ENCODE peak calls at places on chromosome 4, in ten cellular contexts. H is neural progenitor cell, U is suprapubic skin, J is SK-N-SH, F is IMR-90, I is GM23338, X is heart right ventricle, Z is neuronal stem cell, T is HCT116, N is GM23248. W is an unnamed sample.

GRCh38 chr4:171340282-171340681 is 472.9 kb upstream of the GALNTL6 start:
- DNase-seq in J (no peak), Z (no peak), X (no peak), I (no peak), U (no peak), F (no peak), N (no peak), T (no peak), H (no peak), W (no peak)

GRCh38 chr4:118905546-118905945 is 16.9 kb downstream of the SYNPO2 start:
- DNase-seq in F (peak; percentile 57), Z (no peak), T (no peak), N (peak; percentile 41), U (no peak), J (no peak), I (no peak), X (no peak), H (no peak), W (no peak)

GRCh38 chr4:121594796-121595526 is 101.8 kb downstream of the ANXA5 start:
- DNase-seq in Z (no peak), J (no peak), N (peak; percentile 70), U (no peak), F (peak; percentile 30), H (no peak), I (no peak), T (no peak), X (no peak), W (no peak)

GRCh38 chr4:32025840-32026459 is 1305.8 kb downstream of the PCDH7 start:
- DNase-seq in J (no peak), H (no peak), Z (no peak), X (no peak), N (no peak), T (peak; percentile 74), F (no peak), U (no peak), I (peak; percentile 20), W (no peak)

GRCh38 chr4:77581724-77582123 is 23.9 kb upstream of the CXCL13 start:
- DNase-seq in J (no peak), I (no peak), N (peak; percentile 38), X (no peak), T (no peak), U (no peak), H (no peak), F (no peak), Z (no peak), W (no peak)

GRCh38 chr4:179447308-179447707 is 2005.1 kb upstream of the AGA start:
- DNase-seq in J (no peak), F (peak; percentile 12), X (no peak), Z (no peak), I (peak; percentile 26), N (no peak), H (no peak), U (no peak), T (no peak), W (no peak)

GRCh38 chr4:120718979-120719566 is 203.5 kb downstream of the PRDM5 start:
- DNase-seq in T (peak; percentile 16), X (no peak), U (no peak), Z (no peak), J (peak; percentile 34), N (peak; percentile 65), F (peak; percentile 49), I (peak; percentile 65), H (peak; percentile 56), W (no peak)

GRCh38 chr4:99755223-99755944 is 61.2 kb upstream of the DAPP1 start:
- DNase-seq in H (no peak), U (no peak), F (peak; percentile 20), T (no peak), J (no peak), Z (no peak), X (no peak), I (peak; percentile 6), N (peak; percentile 29), W (no peak)

GRCh38 chr4:176565044-176565443 is 227.7 kb downstream of the VEGFC start:
- DNase-seq in J (no peak), H (no peak), F (peak; percentile 45), U (no peak), I (no peak), T (no peak), X (no peak), N (peak; percentile 19), Z (no peak), W (no peak)

GRCh38 chr4:176563591-176563990 is 229.1 kb downstream of the VEGFC start:
- DNase-seq in Z (no peak), I (no peak), F (peak; percentile 33), U (no peak), H (no peak), N (peak; percentile 58), X (no peak), J (no peak), T (no peak), W (no peak)

GRCh38 chr4:176566769-176567168 is 226.0 kb downstream of the VEGFC start:
- DNase-seq in I (no peak), U (no peak), Z (no peak), F (no peak), J (no peak), H (no peak), X (no peak), T (no peak), N (no peak), W (no peak)

DNA sequence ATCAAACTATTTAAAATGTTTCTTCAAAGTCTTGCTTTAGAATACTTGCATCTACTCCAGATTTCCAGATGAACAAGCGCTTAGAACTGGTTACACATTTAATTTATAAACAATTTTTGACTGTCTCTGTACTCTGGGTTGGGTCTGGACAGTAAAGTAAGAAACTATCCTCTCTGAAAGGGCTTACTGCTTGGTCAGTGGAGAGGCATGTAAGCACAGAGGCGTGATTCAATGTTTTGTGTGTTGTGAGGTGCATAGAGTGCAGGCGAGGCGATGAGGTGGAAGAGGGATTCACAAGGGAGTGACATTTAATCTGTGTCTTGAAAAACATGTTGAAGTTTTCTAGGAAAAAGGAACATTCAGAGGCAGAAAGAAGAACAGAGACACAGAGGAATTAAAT is 231.4 kb downstream of the VEGFC start:
- DNase-seq in X (no peak), U (no peak), J (no peak), F (peak; percentile 66), Z (no peak), I (no peak), T (no peak), H (no peak), N (peak; percentile 20), W (no peak)
- H3K36me3 ChIP-seq in X (no peaks in the 10 kb centered on the region), U (no peaks in the 10 kb centered on the region), J (no peaks in the 10 kb centered on the region), F (no peaks in the 10 kb centered on the region), Z (no peaks in the 10 kb centered on the region), I (no peaks in the 10 kb centered on the region), T (no peaks in the 10 kb centered on the region), H (no peaks in the 10 kb centered on the region), N (no peaks in the 10 kb centered on the region), W (no peaks in the 10 kb centered on the region)

GRCh38 chr4:110193822-110194761 is 4.3 kb downstream of the ELOVL6 start:
- DNase-seq in H (peak; percentile 82), Z (peak; percentile 73), F (peak; percentile 97), T (peak; percentile 88), U (peak; percentile 73), J (peak; percentile 85), X (peak; percentile 35), N (peak; percentile 54), I (peak; percentile 89), W (peak; percentile 80)

GRCh38 chr4:110196871-110197420 is 1.5 kb downstream of the ELOVL6 start:
- DNase-seq in X (no peak), Z (no peak), J (peak; percentile 75), I (peak; percentile 79), T (no peak), N (peak; percentile 70), F (peak; percentile 31), U (peak; percentile 72), H (peak; percentile 79), W (peak; percentile 79)

GRCh38 chr4:110197421-110198398 is 705 bp downstream of the ELOVL6 start:
- DNase-seq in F (peak; percentile 39), H (peak; percentile 58), Z (no peak), X (peak; percentile 27), U (peak; percentile 71), T (no peak), I (peak; percentile 56), N (peak; percentile 65), J (peak; percentile 58), W (peak; percentile 69)

GRCh38 chr4:110195561-110196205 is 2.7 kb downstream of the ELOVL6 start:
- DNase-seq in J (no peak), N (peak; percentile 8), U (no peak), I (no peak), X (no peak), Z (no peak), H (no peak), F (peak; percentile 17), T (no peak), W (no peak)

DNA sequence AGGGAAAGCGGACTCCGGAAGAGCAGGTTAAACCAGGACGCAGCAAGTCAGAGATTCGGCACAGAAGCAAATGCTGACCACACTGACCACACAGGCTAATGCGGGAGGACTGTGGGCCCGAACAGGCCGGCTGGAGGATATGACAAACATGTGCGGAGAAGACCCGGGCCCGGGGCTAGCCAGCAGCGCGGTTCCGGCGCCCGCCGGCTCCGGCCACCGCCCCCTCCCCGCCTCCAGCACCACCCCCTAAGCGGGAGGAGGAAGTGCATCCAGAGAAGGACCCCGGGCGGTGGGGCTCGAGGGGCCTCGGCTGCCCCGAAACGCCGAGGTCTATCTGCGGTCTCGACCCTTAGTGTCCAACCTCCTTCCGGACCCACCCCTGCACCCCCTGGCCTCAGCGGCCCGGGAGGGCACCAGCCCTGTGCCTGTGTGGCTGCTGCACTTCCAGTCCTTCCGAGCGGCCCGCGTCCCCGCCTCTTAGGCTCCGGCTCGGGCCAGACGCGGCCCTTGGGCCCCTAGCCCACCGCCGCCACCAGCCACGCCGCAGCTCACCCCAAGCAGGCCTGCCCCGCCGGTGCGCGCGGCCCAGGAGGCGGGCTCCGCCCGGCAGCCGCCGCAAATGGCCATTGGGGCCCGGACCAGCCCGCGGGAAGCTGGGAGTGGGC is 2.1 kb downstream of the ELOVL6 start:
- DNase-seq in F (peak; percentile 32), T (no peak), J (peak; percentile 79), I (peak; percentile 80), U (peak; percentile 69), Z (peak; percentile 56), H (peak; percentile 79), X (peak; percentile 52), N (peak; percentile 65), W (peak; percentile 88)
- H3K4me3 ChIP-seq in F (peak overlapping the region; percentile 76), T (peak overlapping the region; percentile 72), J (peak overlapping the region; percentile 80), I (peak overlapping the region; percentile 96), U (peak overlapping the region; percentile 97), Z (peak overlapping the region; percentile 78), H (peak overlapping the region; percentile 82), X (peak overlapping the region; percentile 84), N (peak overlapping the region; percentile 93), W (peak overlapping the region; percentile 59)

DNA sequence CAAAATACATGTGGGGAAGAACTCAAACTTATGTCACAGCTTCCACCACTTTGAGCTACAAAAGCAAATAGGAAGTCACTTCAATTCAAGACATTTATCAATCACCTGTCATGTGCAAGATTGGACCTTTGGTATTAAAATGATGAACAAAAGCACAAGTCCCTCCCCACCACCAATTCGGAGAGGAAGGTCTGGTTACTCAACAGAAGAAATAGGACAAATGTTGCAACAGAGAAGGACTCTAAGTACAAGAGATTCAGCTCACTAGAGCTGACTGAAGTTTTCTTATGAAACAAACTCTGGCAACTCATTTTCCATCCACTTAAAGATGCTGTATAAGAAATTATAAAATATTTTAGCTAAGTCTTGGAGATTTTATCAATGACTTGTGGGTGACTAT is 16.0 kb upstream of the MMRN1 start:
- DNase-seq in N (peak; percentile 3), I (no peak), Z (no peak), F (no peak), U (no peak), J (no peak), T (no peak), H (no peak), X (no peak), W (no peak)
- H3K27me3 ChIP-seq in N (peaks cover 17% of the 10 kb centered on the region), I (no peaks in the 10 kb centered on the region), Z (no peaks in the 10 kb centered on the region), F (no peaks in the 10 kb centered on the region), U (no peaks in the 10 kb centered on the region), J (no peaks in the 10 kb centered on the region), T (no peaks in the 10 kb centered on the region), H (no peaks in the 10 kb centered on the region), X (no peaks in the 10 kb centered on the region), W (no peaks in the 10 kb centered on the region)

GRCh38 chr4:80213117-80213815 is 16.0 kb downstream of the PRDM8 start:
- DNase-seq in F (peak; percentile 87), U (no peak), I (no peak), Z (no peak), H (no peak), T (no peak), N (peak; percentile 93), X (no peak), J (no peak), W (no peak)
- H3K36me3 ChIP-seq in F (no peaks in the 10 kb centered on the region), U (no peaks in the 10 kb centered on the region), I (no peaks in the 10 kb centered on the region), Z (no peaks in the 10 kb centered on the region), H (no peaks in the 10 kb centered on the region), T (no peaks in the 10 kb centered on the region), N (no peaks in the 10 kb centered on the region), X (no peaks in the 10 kb centered on the region), J (no peaks in the 10 kb centered on the region), W (no peaks in the 10 kb centered on the region)